ENCODE peak calls at places on chromosomes 12 and 14, in nine cellular contexts. One of them, this sample, is unnamed.

GRCh38 chr12:39272934-39273770 is 169.8 kb downstream of the KIF21A start:
- DNase-seq in lower lobe of right lung: no peak
- DNase-seq in choroid plexus epithelial cell: peak
- DNase-seq in HTR-8/SVneo: peak
- DNase-seq in T-helper 2 cell: no peak
- DNase-seq in frontal cortex: no peak
- DNase-seq in RWPE1: peak
- DNase-seq in stimulated activated CD4-positive, alpha-beta T cell treated with anti-CD3 and anti-CD28 coated beads, Interleukin-15, amount 100 ng/mL, for 1 hour: no peak
- DNase-seq in glomerular endothelial cell: peak
- DNase-seq in this sample: peak

GRCh38 chr12:51323317-51323960 is 535 bp downstream of the BIN2 start:
- DNase-seq in lower lobe of right lung: no peak
- DNase-seq in choroid plexus epithelial cell: no peak
- DNase-seq in HTR-8/SVneo: no peak
- DNase-seq in T-helper 2 cell: peak
- DNase-seq in frontal cortex: no peak
- DNase-seq in RWPE1: no peak
- DNase-seq in stimulated activated CD4-positive, alpha-beta T cell treated with anti-CD3 and anti-CD28 coated beads, Interleukin-15, amount 100 ng/mL, for 1 hour: peak
- DNase-seq in glomerular endothelial cell: no peak
- DNase-seq in this sample: no peak

GRCh38 chr14:94132285-94132887 is 3.0 kb upstream of the IFI27L2 start:
- DNase-seq in lower lobe of right lung: no peak
- DNase-seq in choroid plexus epithelial cell: peak
- DNase-seq in HTR-8/SVneo: peak
- DNase-seq in T-helper 2 cell: peak
- DNase-seq in frontal cortex: no peak
- DNase-seq in RWPE1: peak
- DNase-seq in stimulated activated CD4-positive, alpha-beta T cell treated with anti-CD3 and anti-CD28 coated beads, Interleukin-15, amount 100 ng/mL, for 1 hour: peak
- DNase-seq in glomerular endothelial cell: peak
- DNase-seq in this sample: no peak

GRCh38 chr14:53696217-53696965 is 260.2 kb downstream of the BMP4 start:
- DNase-seq in lower lobe of right lung: no peak
- DNase-seq in choroid plexus epithelial cell: no peak
- DNase-seq in HTR-8/SVneo: no peak
- DNase-seq in T-helper 2 cell: no peak
- DNase-seq in frontal cortex: no peak
- DNase-seq in RWPE1: peak
- DNase-seq in stimulated activated CD4-positive, alpha-beta T cell treated with anti-CD3 and anti-CD28 coated beads, Interleukin-15, amount 100 ng/mL, for 1 hour: no peak
- DNase-seq in glomerular endothelial cell: no peak
- DNase-seq in this sample: no peak

GRCh38 chr12:106906715-106907114 is 49.0 kb upstream of the TMEM263 start:
- DNase-seq in lower lobe of right lung: no peak
- DNase-seq in choroid plexus epithelial cell: no peak
- DNase-seq in HTR-8/SVneo: no peak
- DNase-seq in T-helper 2 cell: no peak
- DNase-seq in frontal cortex: no peak
- DNase-seq in RWPE1: no peak
- DNase-seq in stimulated activated CD4-positive, alpha-beta T cell treated with anti-CD3 and anti-CD28 coated beads, Interleukin-15, amount 100 ng/mL, for 1 hour: no peak
- DNase-seq in glomerular endothelial cell: no peak
- DNase-seq in this sample: no peak

GRCh38 chr12:6377667-6377994 is 2.3 kb upstream of the SCNN1A start:
- DNase-seq in lower lobe of right lung: peak
- DNase-seq in choroid plexus epithelial cell: no peak
- DNase-seq in HTR-8/SVneo: no peak
- DNase-seq in T-helper 2 cell: no peak
- DNase-seq in frontal cortex: no peak
- DNase-seq in RWPE1: no peak
- DNase-seq in stimulated activated CD4-positive, alpha-beta T cell treated with anti-CD3 and anti-CD28 coated beads, Interleukin-15, amount 100 ng/mL, for 1 hour: no peak
- DNase-seq in glomerular endothelial cell: no peak
- DNase-seq in this sample: no peak

GRCh38 chr14:37591311-37591940 is 3.6 kb downstream of the FOXA1 start:
- DNase-seq in lower lobe of right lung: peak
- DNase-seq in choroid plexus epithelial cell: no peak
- DNase-seq in HTR-8/SVneo: no peak
- DNase-seq in T-helper 2 cell: no peak
- DNase-seq in frontal cortex: no peak
- DNase-seq in RWPE1: no peak
- DNase-seq in stimulated activated CD4-positive, alpha-beta T cell treated with anti-CD3 and anti-CD28 coated beads, Interleukin-15, amount 100 ng/mL, for 1 hour: no peak
- DNase-seq in glomerular endothelial cell: no peak
- DNase-seq in this sample: no peak

GRCh38 chr12:122062832-122063690 is 15.5 kb upstream of the MLXIP start:
- DNase-seq in lower lobe of right lung: no peak
- DNase-seq in choroid plexus epithelial cell: peak
- DNase-seq in HTR-8/SVneo: peak
- DNase-seq in T-helper 2 cell: no peak
- DNase-seq in frontal cortex: peak
- DNase-seq in RWPE1: peak
- DNase-seq in stimulated activated CD4-positive, alpha-beta T cell treated with anti-CD3 and anti-CD28 coated beads, Interleukin-15, amount 100 ng/mL, for 1 hour: no peak
- DNase-seq in glomerular endothelial cell: no peak
- DNase-seq in this sample: no peak

GRCh38 chr12:58067610-58068387 is 126.4 kb downstream of the ATP23 start:
- DNase-seq in lower lobe of right lung: no peak
- DNase-seq in choroid plexus epithelial cell: peak
- DNase-seq in HTR-8/SVneo: peak
- DNase-seq in T-helper 2 cell: no peak
- DNase-seq in frontal cortex: no peak
- DNase-seq in RWPE1: peak
- DNase-seq in stimulated activated CD4-positive, alpha-beta T cell treated with anti-CD3 and anti-CD28 coated beads, Interleukin-15, amount 100 ng/mL, for 1 hour: no peak
- DNase-seq in glomerular endothelial cell: no peak
- DNase-seq in this sample: no peak

GRCh38 chr12:123058980-123059379 is 78.5 kb downstream of the ARL6IP4 start:
- DNase-seq in lower lobe of right lung: no peak
- DNase-seq in choroid plexus epithelial cell: peak
- DNase-seq in HTR-8/SVneo: no peak
- DNase-seq in T-helper 2 cell: no peak
- DNase-seq in frontal cortex: no peak
- DNase-seq in RWPE1: no peak
- DNase-seq in stimulated activated CD4-positive, alpha-beta T cell treated with anti-CD3 and anti-CD28 coated beads, Interleukin-15, amount 100 ng/mL, for 1 hour: no peak
- DNase-seq in glomerular endothelial cell: no peak
- DNase-seq in this sample: no peak

GRCh38 chr12:53867216-53868012 is 71.2 kb upstream of the HOXC13 start:
- DNase-seq in lower lobe of right lung: no peak
- DNase-seq in choroid plexus epithelial cell: peak
- DNase-seq in HTR-8/SVneo: peak
- DNase-seq in T-helper 2 cell: no peak
- DNase-seq in frontal cortex: no peak
- DNase-seq in RWPE1: peak
- DNase-seq in stimulated activated CD4-positive, alpha-beta T cell treated with anti-CD3 and anti-CD28 coated beads, Interleukin-15, amount 100 ng/mL, for 1 hour: no peak
- DNase-seq in glomerular endothelial cell: no peak
- DNase-seq in this sample: no peak

GRCh38 chr12:66709893-66710292 is 31.0 kb upstream of the GRIP1 start:
- DNase-seq in lower lobe of right lung: no peak
- DNase-seq in choroid plexus epithelial cell: no peak
- DNase-seq in HTR-8/SVneo: no peak
- DNase-seq in T-helper 2 cell: no peak
- DNase-seq in frontal cortex: no peak
- DNase-seq in RWPE1: no peak
- DNase-seq in stimulated activated CD4-positive, alpha-beta T cell treated with anti-CD3 and anti-CD28 coated beads, Interleukin-15, amount 100 ng/mL, for 1 hour: no peak
- DNase-seq in glomerular endothelial cell: no peak
- DNase-seq in this sample: no peak

GRCh38 chr14:61596985-61597384 is 98.3 kb upstream of the HIF1A start:
- DNase-seq in lower lobe of right lung: no peak
- DNase-seq in choroid plexus epithelial cell: peak
- DNase-seq in HTR-8/SVneo: no peak
- DNase-seq in T-helper 2 cell: no peak
- DNase-seq in frontal cortex: no peak
- DNase-seq in RWPE1: no peak
- DNase-seq in stimulated activated CD4-positive, alpha-beta T cell treated with anti-CD3 and anti-CD28 coated beads, Interleukin-15, amount 100 ng/mL, for 1 hour: no peak
- DNase-seq in glomerular endothelial cell: no peak
- DNase-seq in this sample: no peak

GRCh38 chr12:114701104-114701414 is 17.1 kb upstream of the TBX3 start:
- DNase-seq in lower lobe of right lung: no peak
- DNase-seq in choroid plexus epithelial cell: no peak
- DNase-seq in HTR-8/SVneo: no peak
- DNase-seq in T-helper 2 cell: no peak
- DNase-seq in frontal cortex: no peak
- DNase-seq in RWPE1: no peak
- DNase-seq in stimulated activated CD4-positive, alpha-beta T cell treated with anti-CD3 and anti-CD28 coated beads, Interleukin-15, amount 100 ng/mL, for 1 hour: no peak
- DNase-seq in glomerular endothelial cell: no peak
- DNase-seq in this sample: no peak

GRCh38 chr14:61076531-61076930 is 95.5 kb downstream of the SLC38A6 start:
- DNase-seq in lower lobe of right lung: no peak
- DNase-seq in choroid plexus epithelial cell: peak
- DNase-seq in HTR-8/SVneo: no peak
- DNase-seq in T-helper 2 cell: no peak
- DNase-seq in frontal cortex: no peak
- DNase-seq in RWPE1: no peak
- DNase-seq in stimulated activated CD4-positive, alpha-beta T cell treated with anti-CD3 and anti-CD28 coated beads, Interleukin-15, amount 100 ng/mL, for 1 hour: no peak
- DNase-seq in glomerular endothelial cell: no peak
- DNase-seq in this sample: no peak